ENCODE peak calls at places on chromosomes 4 and X, in nine cellular contexts. One of them, this sample, is unnamed.

GRCh38 chrX:46965125-46965758 is 53.0 kb downstream of the JADE3 start:
- DNase-seq in left ventricle myocardium superior: no peak
- DNase-seq in naive B cell: no peak
- DNase-seq in GM03348: peak
- DNase-seq in HFF-Myc: no peak
- DNase-seq in A549: no peak
- DNase-seq in kidney epithelial cell: no peak
- DNase-seq in activated T-cell treated with anti-CD3 and anti-CD28 coated beads, Interleukin-2, amount 50 U/mL, for 72 hours: no peak
- DNase-seq in HT1080: peak
- DNase-seq in this sample: peak

GRCh38 chrX:29926056-29926455 is 289.3 kb upstream of the MAGEB2 start:
- DNase-seq in left ventricle myocardium superior: no peak
- DNase-seq in naive B cell: no peak
- DNase-seq in GM03348: no peak
- DNase-seq in HFF-Myc: no peak
- DNase-seq in A549: no peak
- DNase-seq in kidney epithelial cell: peak
- DNase-seq in activated T-cell treated with anti-CD3 and anti-CD28 coated beads, Interleukin-2, amount 50 U/mL, for 72 hours: no peak
- DNase-seq in HT1080: no peak
- DNase-seq in this sample: no peak

GRCh38 chrX:72255445-72255844 is 16.6 kb upstream of the ERCC6L start:
- DNase-seq in left ventricle myocardium superior: no peak
- DNase-seq in naive B cell: no peak
- DNase-seq in GM03348: no peak
- DNase-seq in HFF-Myc: no peak
- DNase-seq in A549: no peak
- DNase-seq in kidney epithelial cell: no peak
- DNase-seq in activated T-cell treated with anti-CD3 and anti-CD28 coated beads, Interleukin-2, amount 50 U/mL, for 72 hours: no peak
- DNase-seq in HT1080: no peak
- DNase-seq in this sample: no peak

GRCh38 chrX:45266456-45266855 is 65.8 kb upstream of the DIPK2B start:
- DNase-seq in left ventricle myocardium superior: no peak
- DNase-seq in naive B cell: no peak
- DNase-seq in GM03348: no peak
- DNase-seq in HFF-Myc: no peak
- DNase-seq in A549: no peak
- DNase-seq in kidney epithelial cell: peak
- DNase-seq in activated T-cell treated with anti-CD3 and anti-CD28 coated beads, Interleukin-2, amount 50 U/mL, for 72 hours: no peak
- DNase-seq in HT1080: peak
- DNase-seq in this sample: no peak

GRCh38 chr4:108991929-108992328 is 229.1 kb upstream of the ETNPPL start:
- DNase-seq in left ventricle myocardium superior: no peak
- DNase-seq in naive B cell: no peak
- DNase-seq in GM03348: peak
- DNase-seq in HFF-Myc: peak
- DNase-seq in A549: no peak
- DNase-seq in kidney epithelial cell: peak
- DNase-seq in activated T-cell treated with anti-CD3 and anti-CD28 coated beads, Interleukin-2, amount 50 U/mL, for 72 hours: no peak
- DNase-seq in HT1080: peak
- DNase-seq in this sample: peak

GRCh38 chr4:89249716-89250361 is 57.8 kb downstream of the GPRIN3 start:
- DNase-seq in left ventricle myocardium superior: no peak
- DNase-seq in naive B cell: no peak
- DNase-seq in GM03348: no peak
- DNase-seq in HFF-Myc: no peak
- DNase-seq in A549: no peak
- DNase-seq in kidney epithelial cell: no peak
- DNase-seq in activated T-cell treated with anti-CD3 and anti-CD28 coated beads, Interleukin-2, amount 50 U/mL, for 72 hours: no peak
- DNase-seq in HT1080: no peak
- DNase-seq in this sample: no peak

GRCh38 chr4:64784125-64784524 is 374.9 kb upstream of the TECRL start:
- DNase-seq in left ventricle myocardium superior: no peak
- DNase-seq in naive B cell: no peak
- DNase-seq in GM03348: peak
- DNase-seq in HFF-Myc: no peak
- DNase-seq in A549: no peak
- DNase-seq in kidney epithelial cell: peak
- DNase-seq in activated T-cell treated with anti-CD3 and anti-CD28 coated beads, Interleukin-2, amount 50 U/mL, for 72 hours: no peak
- DNase-seq in HT1080: no peak
- DNase-seq in this sample: no peak

GRCh38 chr4:101366331-101366730 is 19.0 kb upstream of the PPP3CA start:
- DNase-seq in left ventricle myocardium superior: no peak
- DNase-seq in naive B cell: no peak
- DNase-seq in GM03348: peak
- DNase-seq in HFF-Myc: no peak
- DNase-seq in A549: no peak
- DNase-seq in kidney epithelial cell: no peak
- DNase-seq in activated T-cell treated with anti-CD3 and anti-CD28 coated beads, Interleukin-2, amount 50 U/mL, for 72 hours: no peak
- DNase-seq in HT1080: no peak
- DNase-seq in this sample: no peak

GRCh38 chrX:8815460-8816065 is 14.4 kb upstream of the FAM9A start:
- DNase-seq in left ventricle myocardium superior: no peak
- DNase-seq in naive B cell: peak
- DNase-seq in GM03348: peak
- DNase-seq in HFF-Myc: peak
- DNase-seq in A549: peak
- DNase-seq in kidney epithelial cell: no peak
- DNase-seq in activated T-cell treated with anti-CD3 and anti-CD28 coated beads, Interleukin-2, amount 50 U/mL, for 72 hours: peak
- DNase-seq in HT1080: peak
- DNase-seq in this sample: peak

GRCh38 chr4:175951794-175952193 is 113.8 kb upstream of the WDR17 start:
- DNase-seq in left ventricle myocardium superior: no peak
- DNase-seq in naive B cell: no peak
- DNase-seq in GM03348: no peak
- DNase-seq in HFF-Myc: no peak
- DNase-seq in A549: no peak
- DNase-seq in kidney epithelial cell: no peak
- DNase-seq in activated T-cell treated with anti-CD3 and anti-CD28 coated beads, Interleukin-2, amount 50 U/mL, for 72 hours: no peak
- DNase-seq in HT1080: peak
- DNase-seq in this sample: peak

GRCh38 chr4:14965071-14965470 is 37.2 kb upstream of the CPEB2 start:
- DNase-seq in left ventricle myocardium superior: no peak
- DNase-seq in naive B cell: no peak
- DNase-seq in GM03348: no peak
- DNase-seq in HFF-Myc: no peak
- DNase-seq in A549: no peak
- DNase-seq in kidney epithelial cell: no peak
- DNase-seq in activated T-cell treated with anti-CD3 and anti-CD28 coated beads, Interleukin-2, amount 50 U/mL, for 72 hours: no peak
- DNase-seq in HT1080: no peak
- DNase-seq in this sample: no peak

This sample was measured in RKO.